ENCODE peak calls at places on chromosomes 4 and X, in nine cellular contexts. X is dorsolateral prefrontal cortex, D is NCI-H2107, O is renal cortical epithelial cell, Z is AG09309, K is NB4, G is AG04449, E is C1 segment of cervical spinal cord, A is mammary epithelial cell. N is an unnamed sample.

GRCh38 chrX:40189018-40189417 is 91.3 kb upstream of the BCOR start:
- DNase-seq in X (no peak), D (no peak), O (peak), Z (no peak), K (no peak), G (no peak), E (no peak), A (no peak), N (no peak)

GRCh38 chr4:61162116-61162515 is 38.0 kb upstream of the ADGRL3 start:
- DNase-seq in X (no peak), D (no peak), O (no peak), Z (no peak), K (no peak), G (no peak), E (no peak), A (peak), N (no peak)

GRCh38 chr4:82201805-82202636 is 171.8 kb downstream of the HNRNPD start:
- DNase-seq in X (peak), D (no peak), O (peak), Z (no peak), K (peak), G (no peak), E (no peak), A (peak), N (peak)

GRCh38 chr4:123096038-123096437 is 173.6 kb upstream of the NUDT6 start:
- DNase-seq in X (no peak), D (no peak), O (peak), Z (no peak), K (peak), G (no peak), E (no peak), A (peak), N (peak)

GRCh38 chr4:102616661-102617060 is 115.5 kb downstream of the NFKB1 start:
- DNase-seq in X (no peak), D (no peak), O (no peak), Z (no peak), K (no peak), G (no peak), E (no peak), A (no peak), N (peak)

GRCh38 chr4:10336471-10336870 is 120.8 kb downstream of the ZNF518B start:
- DNase-seq in X (no peak), D (no peak), O (no peak), Z (no peak), K (no peak), G (no peak), E (no peak), A (peak), N (no peak)

GRCh38 chrX:1466971-1467561 is 14.4 kb upstream of the ASMTL start:
- DNase-seq in X (no peak), D (no peak), O (no peak), Z (no peak), K (no peak), G (no peak), E (no peak), A (no peak), N (peak)

GRCh38 chr4:22416403-22416802 is 99.5 kb downstream of the ADGRA3 start:
- DNase-seq in X (no peak), D (no peak), O (no peak), Z (no peak), K (no peak), G (no peak), E (no peak), A (no peak), N (no peak)

GRCh38 chrX:70494441-70494840 is 49.8 kb downstream of the DLG3 start:
- DNase-seq in X (no peak), D (no peak), O (no peak), Z (no peak), K (peak), G (no peak), E (no peak), A (no peak), N (no peak)

GRCh38 chr4:159070742-159071141 is 32.1 kb upstream of the RAPGEF2 start:
- DNase-seq in X (peak), D (no peak), O (peak), Z (peak), K (no peak), G (no peak), E (no peak), A (peak), N (no peak)

GRCh38 chrX:129979207-129979920 is 3.1 kb upstream of the BCORL1 start:
- DNase-seq in X (no peak), D (no peak), O (no peak), Z (no peak), K (peak), G (no peak), E (no peak), A (no peak), N (no peak)

GRCh38 chr4:6988016-6988715 is 55.0 kb upstream of the TADA2B start:
- DNase-seq in X (no peak), D (no peak), O (no peak), Z (no peak), K (peak), G (no peak), E (no peak), A (no peak), N (no peak)